ENCODE peak calls at places on chromosomes 12 and 14, in eight cellular contexts. D is putamen; J is hypothalamus; Q is AG09319; M is stimulated activated CD4-positive, alpha-beta T cell treated with anti-CD3 and anti-CD28 coated beads, Interleukin-12 subunit alpha, Interleukin-12 subunit beta, amount 100 ng/mL, for 4 hours; Y is dermis microvascular lymphatic vessel endothelial cell; T is heart left ventricle; N is LHCN-M2. P is an unnamed sample.
A peak's percentile ranks its signal among the peaks of the same experiment; 100 is the strongest.

GRCh38 chr12:132559652-132560420 is 50.5 kb downstream of the LRCOL1 start:
- DNase-seq in Y (peak; percentile 62), Q (peak; percentile 4), N (peak; percentile 19), D (peak; percentile 23), M (peak; percentile 59), J (peak; percentile 49), T (no peak), P (no peak)

GRCh38 chr12:54364413-54364812 is at the start of gene GPR84:
- DNase-seq in Y (no peak), T (no peak), J (no peak), Q (no peak), N (no peak), D (no peak), M (no peak), P (no peak)

GRCh38 chr14:24211311-24211710 is 2.0 kb downstream of the CHMP4A start:
- DNase-seq in D (no peak), Y (no peak), M (no peak), J (no peak), T (no peak), N (no peak), Q (no peak), P (no peak)

GRCh38 chr12:45343269-45344051 is 127.6 kb downstream of the ANO6 start:
- DNase-seq in M (no peak), D (no peak), J (no peak), Y (peak; percentile 19), Q (no peak), N (peak; percentile 64), T (no peak), P (no peak)

GRCh38 chr12:48180857-48181495 is 2.5 kb upstream of the CCDC184 start:
- DNase-seq in Y (no peak), T (no peak), M (no peak), Q (no peak), J (no peak), D (no peak), N (no peak), P (no peak)

GRCh38 chr14:61421212-61421923 is 100.0 kb downstream of the PRKCH start:
- DNase-seq in D (no peak), J (no peak), Q (no peak), Y (no peak), N (no peak), M (no peak), T (no peak), P (no peak)

GRCh38 chr12:88036368-88036965 is 7.3 kb upstream of the C12orf50 start:
- DNase-seq in Q (peak; percentile 16), N (peak; percentile 66), Y (no peak), M (no peak), T (no peak), J (no peak), D (no peak), P (no peak)

GRCh38 chr14:21768116-21768874 is 94.7 kb upstream of the OR4E1 start:
- DNase-seq in Q (no peak), N (peak; percentile 8), Y (peak; percentile 15), D (no peak), T (no peak), M (no peak), J (no peak), P (no peak)

GRCh38 chr12:121673013-121673441 is 3.6 kb upstream of the MORN3 start:
- DNase-seq in D (no peak), N (no peak), J (no peak), Y (peak; percentile 12), T (no peak), Q (no peak), M (no peak), P (peak; percentile 93)

GRCh38 chr14:39876935-39877334 is 444.7 kb upstream of the FBXO33 start:
- DNase-seq in Y (no peak), Q (no peak), N (no peak), M (no peak), J (no peak), D (no peak), T (no peak), P (no peak)

GRCh38 chr12:124422570-124423523 is 128.0 kb downstream of the RFLNA start:
- DNase-seq in J (peak; percentile 86), Q (peak; percentile 90), N (peak; percentile 91), Y (peak; percentile 91), T (peak; percentile 93), D (peak; percentile 76), M (no peak), P (peak; percentile 88)

GRCh38 chr14:77883479-77884238 is 83.8 kb downstream of the ADCK1 start:
- DNase-seq in J (peak; percentile 29), D (no peak), Q (no peak), N (no peak), Y (no peak), T (no peak), M (no peak), P (no peak)

GRCh38 chr12:124248862-124249825 is 45.7 kb upstream of the RFLNA start:
- DNase-seq in M (no peak), J (no peak), T (no peak), D (no peak), N (peak; percentile 82), Q (no peak), Y (no peak), P (peak; percentile 26)

GRCh38 chr14:36934304-36934703 is 238.1 kb downstream of the SLC25A21 start:
- DNase-seq in N (no peak), Q (no peak), J (no peak), Y (no peak), D (no peak), M (no peak), T (no peak), P (no peak)

GRCh38 chr14:50452979-50453705 is 56.5 kb upstream of the CDKL1 start:
- DNase-seq in D (peak; percentile 53), J (no peak), Q (peak; percentile 43), Y (peak; percentile 30), M (no peak), T (no peak), N (peak; percentile 64), P (no peak)

GRCh38 chr14:77264466-77265186 is 6.4 kb downstream of the NGB start:
- DNase-seq in Y (no peak), T (no peak), J (no peak), M (no peak), D (no peak), Q (no peak), N (no peak), P (no peak)

GRCh38 chr12:123114305-123115083 is 36.4 kb downstream of the PITPNM2 start:
- DNase-seq in M (no peak), Q (no peak), J (no peak), Y (peak; percentile 58), T (no peak), D (peak; percentile 48), N (no peak), P (no peak)

GRCh38 chr12:132986885-132987225 is 688 bp downstream of the ZNF26 start:
- DNase-seq in D (no peak), M (no peak), Q (no peak), T (no peak), Y (peak; percentile 40), J (no peak), N (no peak), P (no peak)

GRCh38 chr12:121214855-121215745 is 5.2 kb downstream of the P2RX4 start:
- DNase-seq in Q (peak; percentile 50), Y (peak; percentile 89), N (peak; percentile 90), M (no peak), D (no peak), T (no peak), J (no peak), P (no peak)

GRCh38 chr12:105393586-105393985 is 63.1 kb downstream of the C12orf75 start:
- DNase-seq in J (no peak), M (no peak), N (peak; percentile 24), D (no peak), T (no peak), Q (no peak), Y (peak; percentile 60), P (no peak)

GRCh38 chr14:22456986-22457594 is 131.9 kb downstream of the DAD1 start:
- DNase-seq in M (no peak), Y (no peak), D (no peak), J (no peak), N (no peak), Q (no peak), T (no peak), P (no peak)

GRCh38 chr12:113961921-113962710 is 4.0 kb downstream of the RBM19 start:
- DNase-seq in M (peak; percentile 26), D (no peak), Q (no peak), Y (no peak), T (no peak), J (no peak), N (peak; percentile 27), P (no peak)

GRCh38 chr14:104144911-104145825 is 6.8 kb downstream of the KIF26A start:
- DNase-seq in N (no peak), D (no peak), T (peak; percentile 8), J (no peak), Y (no peak), Q (no peak), M (no peak), P (no peak)

GRCh38 chr12:84397279-84397678 is 515.3 kb downstream of the SLC6A15 start:
- DNase-seq in N (no peak), Q (no peak), J (no peak), M (no peak), T (no peak), D (no peak), Y (no peak), P (no peak)

GRCh38 chr12:26971963-26972362 is 33.7 kb downstream of the FGFR1OP2 start:
- DNase-seq in Q (no peak), T (no peak), J (no peak), D (no peak), M (peak; percentile 38), Y (no peak), N (no peak), P (no peak)

GRCh38 chr14:106610691-106611090 is 1084.3 kb downstream of the TMEM121 start:
- DNase-seq in T (no peak), Y (no peak), M (no peak), N (no peak), J (no peak), Q (no peak), D (no peak), P (no peak)

GRCh38 chr14:20714593-20715250 is 26.2 kb downstream of the ANG start:
- DNase-seq in Y (peak; percentile 52), J (peak; percentile 41), D (peak; percentile 41), T (peak; percentile 65), Q (no peak), N (peak; percentile 88), M (no peak), P (peak; percentile 86)

GRCh38 chr12:12719496-12719895 is 2.3 kb downstream of the CDKN1B start:
- DNase-seq in N (peak; percentile 41), Y (peak; percentile 71), T (no peak), D (no peak), Q (no peak), J (no peak), M (no peak), P (no peak)

GRCh38 chr14:80645667-80646413 is 295.7 kb downstream of the CEP128 start:
- DNase-seq in Y (no peak), M (no peak), N (no peak), Q (no peak), D (no peak), T (no peak), J (no peak), P (no peak)

GRCh38 chr14:77039285-77040058 is 11.0 kb upstream of the IRF2BPL start:
- DNase-seq in N (no peak), T (no peak), Q (peak; percentile 55), Y (peak; percentile 36), D (no peak), J (no peak), M (no peak), P (no peak)

GRCh38 chr12:131940121-131940520 is 9.6 kb upstream of the EP400 start:
- DNase-seq in J (no peak), Q (no peak), T (no peak), D (no peak), M (no peak), Y (no peak), N (no peak), P (no peak)

P was measured in breast epithelium.